ENCODE peak calls at places on chromosomes 1 and 21, in seven cellular contexts. G is HCEC 1CT; Q is HTR-8/SVneo; T is A172; L is activated CD8-positive, alpha-beta memory T cell treated with anti-CD3 and anti-CD28 coated beads, Interleukin-2, amount 50 U/mL, for 4 hours; C is NCI-H345; Z is 8988T. D is an unnamed sample.

GRCh38 chr1:227035316-227035715 is 95.2 kb downstream of the COQ8A start:
- DNase-seq in G (no peak), Q (no peak), T (no peak), L (no peak), C (no peak), Z (no peak), D (no peak)

GRCh38 chr1:31374511-31375196 is 1.8 kb upstream of the FABP3 start:
- DNase-seq in G (peak; percentile 54), Q (no peak), T (peak; percentile 56), L (no peak), C (no peak), Z (no peak), D (peak; percentile 31)

GRCh38 chr21:36125513-36126121 is 9.3 kb upstream of the CBR3 start:
- DNase-seq in G (peak; percentile 46), Q (peak; percentile 49), T (peak; percentile 66), L (peak; percentile 56), C (peak; percentile 68), Z (no peak), D (no peak)

GRCh38 chr1:172252296-172252695 is 168.2 kb upstream of the C1orf105 start:
- DNase-seq in G (no peak), Q (no peak), T (no peak), L (no peak), C (no peak), Z (no peak), D (no peak)

GRCh38 chr1:111988743-111989453 is 570 bp downstream of the KCND3 start:
- DNase-seq in G (no peak), Q (no peak), T (no peak), L (no peak), C (peak; percentile 30), Z (no peak), D (no peak)

GRCh38 chr1:156422602-156423091 is 53.6 kb downstream of the RHBG start:
- DNase-seq in G (no peak), Q (no peak), T (no peak), L (no peak), C (no peak), Z (no peak), D (no peak)

GRCh38 chr1:37130221-37130948 is 96.1 kb upstream of the GRIK3 start:
- DNase-seq in G (no peak), Q (no peak), T (no peak), L (no peak), C (no peak), Z (no peak), D (no peak)

GRCh38 chr1:9700340-9700739 is 48.8 kb downstream of the PIK3CD start:
- DNase-seq in G (peak; percentile 92), Q (peak; percentile 61), T (peak; percentile 76), L (no peak), C (no peak), Z (no peak), D (no peak)

GRCh38 chr1:94602312-94602711 is 60.8 kb upstream of the F3 start:
- DNase-seq in G (peak; percentile 86), Q (no peak), T (peak; percentile 67), L (no peak), C (no peak), Z (no peak), D (no peak)

GRCh38 chr1:203368624-203369451 is 17.9 kb upstream of the FMOD start:
- DNase-seq in G (peak; percentile 85), Q (peak; percentile 56), T (peak; percentile 54), L (no peak), C (no peak), Z (no peak), D (no peak)

GRCh38 chr1:8090241-8090702 is 64.2 kb upstream of the ERRFI1 start:
- DNase-seq in G (peak; percentile 98), Q (peak; percentile 45), T (peak; percentile 87), L (no peak), C (no peak), Z (no peak), D (no peak)

GRCh38 chr1:41927118-41927517 is 8.4 kb upstream of the HIVEP3 start:
- DNase-seq in G (no peak), Q (no peak), T (no peak), L (no peak), C (no peak), Z (no peak), D (no peak)

GRCh38 chr1:151062738-151063371 is 2.7 kb downstream of the MLLT11 start:
- DNase-seq in G (peak; percentile 82), Q (peak; percentile 63), T (peak; percentile 94), L (no peak), C (no peak), Z (no peak), D (no peak)